ENCODE peak calls at places on chromosomes 4 and X, in four cellular contexts. A is HCT116, B is HepG2, Z is SK-N-SH. C is an unnamed sample.

GRCh38 chr4:10053635-10054453 is 32.5 kb upstream of the SLC2A9 start:
- DNase-seq in Z (no peak), B (no peak), A (no peak), C (peak)

GRCh38 chr4:10656988-10657387 is 27.6 kb downstream of the CLNK start:
- DNase-seq in Z (no peak), A (peak), B (no peak), C (no peak)

GRCh38 chrX:39984191-39984956 is 113.4 kb downstream of the BCOR start:
- DNase-seq in A (no peak), B (no peak), Z (no peak), C (no peak)

GRCh38 chr4:15003891-15004700 is 1.8 kb downstream of the CPEB2 start:
- DNase-seq in A (no peak), B (no peak), Z (peak), C (peak)

GRCh38 chr4:83850435-83850834 is 314.5 kb downstream of the GPAT3 start:
- DNase-seq in A (no peak), Z (no peak), B (no peak), C (no peak)

GRCh38 chrX:50072110-50072509 is 128.7 kb downstream of the AKAP4 start:
- DNase-seq in Z (no peak), A (no peak), B (no peak), C (no peak)

GRCh38 chrX:123797543-123798447 is 62.1 kb upstream of the XIAP start:
- DNase-seq in Z (no peak), B (peak), A (no peak), C (no peak)

GRCh38 chrX:34546366-34546765 is 110.7 kb downstream of the TMEM47 start:
- DNase-seq in Z (no peak), A (no peak), B (no peak), C (no peak)

GRCh38 chr4:8544282-8544681 is 35.9 kb upstream of the GPR78 start:
- DNase-seq in Z (no peak), B (no peak), A (no peak), C (no peak)

GRCh38 chr4:8543623-8544022 is 36.6 kb upstream of the GPR78 start:
- DNase-seq in B (no peak), Z (no peak), A (no peak), C (no peak)

GRCh38 chr4:8545439-8545765 is 34.8 kb upstream of the GPR78 start:
- DNase-seq in Z (peak), A (no peak), B (no peak), C (no peak)

GRCh38 chr4:8546766-8547107 is 33.5 kb upstream of the GPR78 start:
- DNase-seq in Z (no peak), B (no peak), A (no peak), C (no peak)

DNA sequence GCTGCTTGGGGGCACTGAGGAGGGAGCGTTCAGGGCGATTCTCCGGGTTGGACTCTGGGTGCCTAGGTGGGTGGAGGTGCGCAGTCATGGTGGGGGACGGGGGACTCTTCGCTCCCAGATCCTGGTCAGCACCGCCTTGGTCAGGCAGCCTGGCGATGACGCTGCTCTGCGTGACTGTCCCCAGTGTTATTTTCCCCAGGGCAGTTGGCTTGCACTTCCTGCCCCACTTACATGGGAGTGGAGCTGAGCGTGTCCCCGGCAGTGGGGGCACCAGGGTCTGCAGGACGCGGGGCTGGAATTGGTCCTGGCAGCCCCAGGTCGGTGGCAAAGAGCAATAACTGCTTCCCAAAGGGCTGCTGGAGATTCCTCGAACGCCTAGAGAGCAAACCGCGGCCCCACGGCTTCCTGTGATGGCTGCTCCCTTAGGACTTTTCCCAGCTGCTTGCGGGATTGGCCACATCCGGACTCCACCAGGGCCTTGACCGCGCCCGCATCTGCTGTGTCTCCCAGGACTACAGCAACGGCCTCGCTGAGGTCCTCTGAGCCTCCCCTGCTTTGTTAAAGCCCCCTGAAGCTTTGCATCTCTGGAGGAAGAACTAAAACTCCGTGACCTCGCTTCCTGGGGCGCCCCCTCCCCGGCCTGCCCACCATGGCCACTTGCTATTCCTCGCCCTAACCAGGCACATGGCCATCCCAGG is 35.3 kb upstream of the GPR78 start:
- DNase-seq in Z (no peak), B (no peak), A (no peak), C (no peak)
- TF ChIP-seq JUND in Z (no peak), B (no peak), A (no peak), C (no peak)

GRCh38 chr4:123317211-123317610 is 79.4 kb upstream of the SPRY1 start:
- DNase-seq in A (no peak), B (no peak), Z (no peak), C (peak)

GRCh38 chr4:123312951-123313592 is 83.5 kb upstream of the SPRY1 start:
- DNase-seq in B (peak), A (no peak), Z (no peak), C (no peak)

GRCh38 chr4:123319639-123320038 is 77.0 kb upstream of the SPRY1 start:
- DNase-seq in A (no peak), Z (no peak), B (no peak), C (no peak)

DNA sequence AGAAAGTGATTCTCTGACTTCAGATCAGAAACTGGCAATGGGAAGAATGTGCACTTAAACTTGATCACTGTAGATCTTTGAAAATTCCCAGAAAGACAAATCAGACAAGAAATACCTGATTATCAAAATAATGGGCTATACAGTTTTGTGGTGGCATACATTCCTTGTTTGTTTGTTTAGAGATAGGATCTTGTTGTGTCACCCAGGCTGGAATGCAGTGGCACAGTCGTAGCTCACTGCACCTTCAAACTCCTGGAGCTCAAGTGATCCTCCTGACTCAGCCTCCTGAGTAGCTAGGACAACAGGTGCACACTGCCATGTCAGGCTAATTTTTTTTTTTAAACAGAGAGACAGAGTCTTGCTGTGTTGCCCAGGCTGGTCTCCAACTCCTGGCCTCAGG is 81.0 kb upstream of the SPRY1 start:
- DNase-seq in Z (no peak), A (no peak), B (no peak), C (peak)
- TF ChIP-seq JUND in Z (no peak), A (no peak), B (no peak), C (peak)

DNA sequence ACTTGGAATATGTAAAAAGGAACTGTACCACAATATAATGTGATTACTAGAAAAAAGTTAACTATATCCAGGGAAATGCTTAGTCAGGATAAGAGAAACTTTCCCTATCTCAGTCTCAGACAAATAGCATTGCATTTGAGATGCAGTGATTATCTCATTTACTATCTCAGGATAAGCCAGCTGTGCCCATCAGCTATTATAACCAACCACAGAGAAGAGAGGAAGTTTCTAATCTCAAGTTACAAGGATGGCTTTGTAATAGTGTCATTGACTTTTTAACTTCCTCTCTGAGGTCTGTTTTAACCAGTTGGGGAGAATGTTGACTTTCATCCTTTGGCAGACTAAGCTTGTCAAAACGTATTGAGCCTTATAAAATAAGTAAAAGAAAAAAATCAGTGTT is 56.5 kb downstream of the SNX25 start:
- DNase-seq in Z (no peak), B (no peak), A (no peak), C (no peak)
- TF ChIP-seq JUND in Z (peak), B (no peak), A (no peak), C (no peak)

DNA sequence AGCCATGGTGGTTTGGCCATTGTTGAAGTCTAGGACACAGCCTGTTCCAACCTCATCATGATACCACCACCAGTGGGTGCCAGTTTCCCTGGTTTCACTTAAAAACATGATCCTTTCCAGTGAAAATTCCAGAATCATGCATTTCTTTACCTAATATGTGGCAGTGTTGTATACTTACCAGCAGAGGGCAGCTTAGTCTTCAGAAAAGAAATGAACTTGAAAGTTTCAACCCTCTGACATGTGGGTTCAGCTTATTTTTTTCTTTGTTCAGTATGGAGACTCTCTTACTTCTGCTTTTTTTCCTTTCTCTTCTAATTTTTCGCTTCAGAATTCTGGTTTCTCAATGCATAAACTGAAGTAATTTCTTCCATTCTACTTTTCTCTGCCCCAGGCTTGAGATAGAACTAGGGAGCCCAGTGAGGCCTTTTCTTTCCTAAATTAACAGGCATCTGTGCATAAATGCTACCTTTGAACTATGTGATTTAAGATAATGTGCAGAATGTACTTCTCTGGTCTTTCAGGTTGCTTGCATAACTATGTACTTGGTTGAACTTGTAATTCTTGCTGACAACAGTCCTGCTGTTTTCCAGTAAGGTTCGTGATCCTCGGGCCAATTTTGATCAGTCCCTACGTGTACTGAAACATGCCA is 10.7 kb downstream of the LIAS start:
- DNase-seq in A (peak), B (peak), Z (peak), C (no peak)
- TF ChIP-seq JUND in A (no peak), B (no peak), Z (no peak), C (no peak)

C was measured in T47D.